ENCODE peak calls at places on chromosomes 16 and 17, in ten cellular contexts. One of them, this sample, is unnamed.

GRCh38 chr17:51455931-51456330 is 195.6 kb downstream of the UTP18 start:
- DNase-seq in activated CD4-positive, alpha-beta T cell treated with anti-CD3 and anti-CD28 coated beads, Interleukin-2, amount 10 ng/mL, durations not matched to agents 7 days and 5 days: no peak
- DNase-seq in left ventricle myocardium superior: no peak
- DNase-seq in epithelial cell of prostate: no peak
- DNase-seq in A172: peak; percentile 41
- DNase-seq in coronary artery: no peak
- DNase-seq in tibial artery: no peak
- DNase-seq in iPS DF 6.9: no peak
- DNase-seq in GM23338: no peak
- DNase-seq in stimulated activated CD8-positive, alpha-beta memory T cell treated with anti-CD3 and anti-CD28 coated beads, Interleukin-4, amount 100 ng/mL, for 4 hours: no peak
- DNase-seq in this sample: peak; percentile 35

GRCh38 chr17:30600062-30600829 is 123.0 kb downstream of the GOSR1 start:
- DNase-seq in activated CD4-positive, alpha-beta T cell treated with anti-CD3 and anti-CD28 coated beads, Interleukin-2, amount 10 ng/mL, durations not matched to agents 7 days and 5 days: peak; percentile 53
- DNase-seq in left ventricle myocardium superior: peak; percentile 91
- DNase-seq in epithelial cell of prostate: peak; percentile 12
- DNase-seq in A172: peak; percentile 53
- DNase-seq in coronary artery: peak; percentile 90
- DNase-seq in tibial artery: peak; percentile 90
- DNase-seq in iPS DF 6.9: peak; percentile 73
- DNase-seq in GM23338: peak; percentile 92
- DNase-seq in stimulated activated CD8-positive, alpha-beta memory T cell treated with anti-CD3 and anti-CD28 coated beads, Interleukin-4, amount 100 ng/mL, for 4 hours: peak; percentile 20
- DNase-seq in this sample: peak; percentile 57

GRCh38 chr16:55908641-55909040 is 33.5 kb upstream of the CES5A start:
- DNase-seq in activated CD4-positive, alpha-beta T cell treated with anti-CD3 and anti-CD28 coated beads, Interleukin-2, amount 10 ng/mL, durations not matched to agents 7 days and 5 days: no peak
- DNase-seq in left ventricle myocardium superior: no peak
- DNase-seq in epithelial cell of prostate: no peak
- DNase-seq in A172: no peak
- DNase-seq in coronary artery: no peak
- DNase-seq in tibial artery: no peak
- DNase-seq in iPS DF 6.9: no peak
- DNase-seq in GM23338: no peak
- DNase-seq in stimulated activated CD8-positive, alpha-beta memory T cell treated with anti-CD3 and anti-CD28 coated beads, Interleukin-4, amount 100 ng/mL, for 4 hours: no peak
- DNase-seq in this sample: no peak

GRCh38 chr16:15899538-15900100 is 11.2 kb upstream of the CEP20 start:
- DNase-seq in activated CD4-positive, alpha-beta T cell treated with anti-CD3 and anti-CD28 coated beads, Interleukin-2, amount 10 ng/mL, durations not matched to agents 7 days and 5 days: peak; percentile 41
- DNase-seq in left ventricle myocardium superior: no peak
- DNase-seq in epithelial cell of prostate: peak; percentile 94
- DNase-seq in A172: peak; percentile 96
- DNase-seq in coronary artery: no peak
- DNase-seq in tibial artery: no peak
- DNase-seq in iPS DF 6.9: no peak
- DNase-seq in GM23338: no peak
- DNase-seq in stimulated activated CD8-positive, alpha-beta memory T cell treated with anti-CD3 and anti-CD28 coated beads, Interleukin-4, amount 100 ng/mL, for 4 hours: no peak
- DNase-seq in this sample: peak; percentile 89

GRCh38 chr17:3688852-3689261 is 7.1 kb downstream of the P2RX5 start:
- DNase-seq in activated CD4-positive, alpha-beta T cell treated with anti-CD3 and anti-CD28 coated beads, Interleukin-2, amount 10 ng/mL, durations not matched to agents 7 days and 5 days: no peak
- DNase-seq in left ventricle myocardium superior: no peak
- DNase-seq in epithelial cell of prostate: no peak
- DNase-seq in A172: no peak
- DNase-seq in coronary artery: no peak
- DNase-seq in tibial artery: no peak
- DNase-seq in iPS DF 6.9: no peak
- DNase-seq in GM23338: no peak
- DNase-seq in stimulated activated CD8-positive, alpha-beta memory T cell treated with anti-CD3 and anti-CD28 coated beads, Interleukin-4, amount 100 ng/mL, for 4 hours: no peak
- DNase-seq in this sample: no peak

GRCh38 chr17:34926661-34927060 is 34.6 kb downstream of the CCT6B start:
- DNase-seq in activated CD4-positive, alpha-beta T cell treated with anti-CD3 and anti-CD28 coated beads, Interleukin-2, amount 10 ng/mL, durations not matched to agents 7 days and 5 days: no peak
- DNase-seq in left ventricle myocardium superior: no peak
- DNase-seq in epithelial cell of prostate: no peak
- DNase-seq in A172: no peak
- DNase-seq in coronary artery: no peak
- DNase-seq in tibial artery: no peak
- DNase-seq in iPS DF 6.9: no peak
- DNase-seq in GM23338: no peak
- DNase-seq in stimulated activated CD8-positive, alpha-beta memory T cell treated with anti-CD3 and anti-CD28 coated beads, Interleukin-4, amount 100 ng/mL, for 4 hours: no peak
- DNase-seq in this sample: no peak

GRCh38 chr16:74053310-74053709 is 243.3 kb upstream of the PSMD7 start:
- DNase-seq in activated CD4-positive, alpha-beta T cell treated with anti-CD3 and anti-CD28 coated beads, Interleukin-2, amount 10 ng/mL, durations not matched to agents 7 days and 5 days: no peak
- DNase-seq in left ventricle myocardium superior: no peak
- DNase-seq in epithelial cell of prostate: no peak
- DNase-seq in A172: no peak
- DNase-seq in coronary artery: no peak
- DNase-seq in tibial artery: no peak
- DNase-seq in iPS DF 6.9: no peak
- DNase-seq in GM23338: no peak
- DNase-seq in stimulated activated CD8-positive, alpha-beta memory T cell treated with anti-CD3 and anti-CD28 coated beads, Interleukin-4, amount 100 ng/mL, for 4 hours: no peak
- DNase-seq in this sample: no peak

GRCh38 chr16:73016488-73016830 is 31.5 kb downstream of the ZFHX3 start:
- DNase-seq in activated CD4-positive, alpha-beta T cell treated with anti-CD3 and anti-CD28 coated beads, Interleukin-2, amount 10 ng/mL, durations not matched to agents 7 days and 5 days: no peak
- DNase-seq in left ventricle myocardium superior: no peak
- DNase-seq in epithelial cell of prostate: no peak
- DNase-seq in A172: no peak
- DNase-seq in coronary artery: no peak
- DNase-seq in tibial artery: no peak
- DNase-seq in iPS DF 6.9: no peak
- DNase-seq in GM23338: no peak
- DNase-seq in stimulated activated CD8-positive, alpha-beta memory T cell treated with anti-CD3 and anti-CD28 coated beads, Interleukin-4, amount 100 ng/mL, for 4 hours: no peak
- DNase-seq in this sample: peak; percentile 24

GRCh38 chr16:86897486-86897885 is 319.1 kb downstream of the FOXL1 start:
- DNase-seq in activated CD4-positive, alpha-beta T cell treated with anti-CD3 and anti-CD28 coated beads, Interleukin-2, amount 10 ng/mL, durations not matched to agents 7 days and 5 days: no peak
- DNase-seq in left ventricle myocardium superior: no peak
- DNase-seq in epithelial cell of prostate: no peak
- DNase-seq in A172: no peak
- DNase-seq in coronary artery: no peak
- DNase-seq in tibial artery: peak; percentile 35
- DNase-seq in iPS DF 6.9: no peak
- DNase-seq in GM23338: no peak
- DNase-seq in stimulated activated CD8-positive, alpha-beta memory T cell treated with anti-CD3 and anti-CD28 coated beads, Interleukin-4, amount 100 ng/mL, for 4 hours: no peak
- DNase-seq in this sample: no peak

GRCh38 chr17:78092794-78093324 is 35.7 kb downstream of the TMC6 start:
- DNase-seq in activated CD4-positive, alpha-beta T cell treated with anti-CD3 and anti-CD28 coated beads, Interleukin-2, amount 10 ng/mL, durations not matched to agents 7 days and 5 days: no peak
- DNase-seq in left ventricle myocardium superior: no peak
- DNase-seq in epithelial cell of prostate: no peak
- DNase-seq in A172: no peak
- DNase-seq in coronary artery: no peak
- DNase-seq in tibial artery: no peak
- DNase-seq in iPS DF 6.9: no peak
- DNase-seq in GM23338: no peak
- DNase-seq in stimulated activated CD8-positive, alpha-beta memory T cell treated with anti-CD3 and anti-CD28 coated beads, Interleukin-4, amount 100 ng/mL, for 4 hours: no peak
- DNase-seq in this sample: no peak

GRCh38 chr17:39252788-39253460 is 27.2 kb upstream of the STAC2 start:
- DNase-seq in activated CD4-positive, alpha-beta T cell treated with anti-CD3 and anti-CD28 coated beads, Interleukin-2, amount 10 ng/mL, durations not matched to agents 7 days and 5 days: no peak
- DNase-seq in left ventricle myocardium superior: no peak
- DNase-seq in epithelial cell of prostate: no peak
- DNase-seq in A172: no peak
- DNase-seq in coronary artery: no peak
- DNase-seq in tibial artery: peak; percentile 20
- DNase-seq in iPS DF 6.9: no peak
- DNase-seq in GM23338: peak; percentile 64
- DNase-seq in stimulated activated CD8-positive, alpha-beta memory T cell treated with anti-CD3 and anti-CD28 coated beads, Interleukin-4, amount 100 ng/mL, for 4 hours: no peak
- DNase-seq in this sample: no peak

This sample was measured in RCC 7860.